ENCODE peak calls at places on chromosomes 3 and 15, in four cellular contexts. N is adrenal gland; L is EL; Z is stimulated activated CD4-positive, alpha-beta T cell treated with anti-CD3 and anti-CD28 coated beads, Interleukin-2, amount 100 ng/mL, for 48 hours. Y is an unnamed sample.

GRCh38 chr3:194312743-194313281 is 38.3 kb downstream of the CPN2 start:
- DNase-seq in N (peak; percentile 73), L (peak; percentile 26), Z (no peak), Y (peak; percentile 93)

GRCh38 chr3:51099794-51100542 is 285.1 kb upstream of the MANF start:
- DNase-seq in N (peak; percentile 51), L (peak; percentile 52), Z (peak; percentile 3), Y (no peak)

GRCh38 chr3:45168451-45168850 is 22.3 kb upstream of the CDCP1 start:
- DNase-seq in N (no peak), L (no peak), Z (no peak), Y (no peak)

GRCh38 chr15:52134502-52135144 is 22.0 kb upstream of the BCL2L10 start:
- DNase-seq in N (no peak), L (no peak), Z (no peak), Y (no peak)

GRCh38 chr15:60539017-60539416 is 60.1 kb upstream of the ICE2 start:
- DNase-seq in N (no peak), L (no peak), Z (no peak), Y (no peak)

GRCh38 chr3:74435631-74436030 is 178.8 kb downstream of the CNTN3 start:
- DNase-seq in N (no peak), L (no peak), Z (no peak), Y (no peak)

GRCh38 chr3:43418601-43419272 is 132.4 kb downstream of the SNRK start:
- DNase-seq in N (no peak), L (no peak), Z (no peak), Y (peak; percentile 20)

GRCh38 chr3:131701153-131701791 is 198.5 kb upstream of the MRPL3 start:
- DNase-seq in N (no peak), L (peak; percentile 21), Z (no peak), Y (no peak)

GRCh38 chr3:54531741-54532140 is 396.1 kb downstream of the LRTM1 start:
- DNase-seq in N (no peak), L (no peak), Z (no peak), Y (no peak)

GRCh38 chr3:4752201-4753072 is 226.8 kb upstream of the BHLHE40 start:
- DNase-seq in N (no peak), L (peak; percentile 36), Z (no peak), Y (no peak)

GRCh38 chr3:127017781-127018180 is 34.9 kb downstream of the PLXNA1 start:
- DNase-seq in N (no peak), L (no peak), Z (no peak), Y (no peak)

GRCh38 chr3:8618950-8619349 is 25.6 kb downstream of the SSUH2 start:
- DNase-seq in N (no peak), L (no peak), Z (no peak), Y (no peak)

GRCh38 chr3:66441124-66441523 is 59.7 kb downstream of the LRIG1 start:
- DNase-seq in N (no peak), L (peak; percentile 84), Z (no peak), Y (no peak)

GRCh38 chr3:89098173-89098572 is 9.2 kb upstream of the EPHA3 start:
- DNase-seq in N (no peak), L (no peak), Z (no peak), Y (no peak)

GRCh38 chr3:148008591-148008990 is 599.4 kb downstream of the ZIC1 start:
- DNase-seq in N (no peak), L (no peak), Z (no peak), Y (no peak)

GRCh38 chr15:33912326-33912725 is 56.0 kb upstream of the CHRM5 start:
- DNase-seq in N (no peak), L (no peak), Z (no peak), Y (no peak)

GRCh38 chr3:100040446-100040845 is 73.9 kb downstream of the FILIP1L start:
- DNase-seq in N (no peak), L (peak; percentile 50), Z (no peak), Y (no peak)

GRCh38 chr3:15292765-15293522 is 39.4 kb downstream of the SH3BP5 start:
- DNase-seq in N (peak; percentile 92), L (peak; percentile 51), Z (no peak), Y (peak; percentile 79)

GRCh38 chr15:75036269-75036668 is 12.9 kb downstream of the PPCDC start:
- DNase-seq in N (no peak), L (peak; percentile 45), Z (no peak), Y (no peak)